ENCODE peak calls at places on chromosomes 7 and 10, in eight cellular contexts. One of them, this sample, is unnamed. For H3K36me3, the result is how much of the 10 kb centered on the place peaks cover.

GRCh38 chr7:115613836-115614235 is 416.7 kb downstream of the TFEC start:
- DNase-seq in SK-N-SH: no peak
- DNase-seq in esophagus squamous epithelium: no peak
- DNase-seq in kidney epithelial cell: no peak
- DNase-seq in adrenal gland: no peak
- DNase-seq in gastrocnemius medialis: no peak
- DNase-seq in left lung: no peak
- DNase-seq in cardiac muscle cell: no peak
- DNase-seq in this sample: no peak

GRCh38 chr7:71283802-71284201 is 151.9 kb downstream of the GALNT17 start:
- DNase-seq in adrenal gland: no peak
- DNase-seq in gastrocnemius medialis: no peak
- DNase-seq in kidney epithelial cell: no peak
- DNase-seq in SK-N-SH: no peak
- DNase-seq in esophagus squamous epithelium: no peak
- DNase-seq in left lung: no peak
- DNase-seq in cardiac muscle cell: no peak
- DNase-seq in this sample: no peak

GRCh38 chr7:150988230-150989226 is 2.3 kb upstream of the NOS3 start:
- DNase-seq in SK-N-SH: peak
- DNase-seq in left lung: no peak
- DNase-seq in esophagus squamous epithelium: no peak
- DNase-seq in gastrocnemius medialis: no peak
- DNase-seq in adrenal gland: peak
- DNase-seq in cardiac muscle cell: peak
- DNase-seq in kidney epithelial cell: no peak
- DNase-seq in this sample: peak

GRCh38 chr7:158356454-158356853 is 231.2 kb downstream of the PTPRN2 start:
- DNase-seq in gastrocnemius medialis: no peak
- DNase-seq in adrenal gland: peak
- DNase-seq in left lung: peak
- DNase-seq in kidney epithelial cell: no peak
- DNase-seq in SK-N-SH: no peak
- DNase-seq in cardiac muscle cell: no peak
- DNase-seq in esophagus squamous epithelium: no peak
- DNase-seq in this sample: no peak

GRCh38 chr10:73746721-73747120 is 2.5 kb downstream of the SEC24C start:
- DNase-seq in gastrocnemius medialis: no peak
- DNase-seq in SK-N-SH: no peak
- DNase-seq in esophagus squamous epithelium: no peak
- DNase-seq in cardiac muscle cell: no peak
- DNase-seq in kidney epithelial cell: no peak
- DNase-seq in left lung: no peak
- DNase-seq in adrenal gland: no peak
- DNase-seq in this sample: no peak

GRCh38 chr10:128854965-128855364 is 612.1 kb upstream of the MGMT start:
- DNase-seq in kidney epithelial cell: peak
- DNase-seq in gastrocnemius medialis: peak
- DNase-seq in cardiac muscle cell: peak
- DNase-seq in esophagus squamous epithelium: peak
- DNase-seq in left lung: peak
- DNase-seq in adrenal gland: peak
- DNase-seq in SK-N-SH: no peak
- DNase-seq in this sample: peak

GRCh38 chr7:108091461-108091831 is 38.7 kb downstream of the LAMB4 start:
- DNase-seq in adrenal gland: no peak
- DNase-seq in cardiac muscle cell: no peak
- DNase-seq in gastrocnemius medialis: no peak
- DNase-seq in SK-N-SH: no peak
- DNase-seq in kidney epithelial cell: no peak
- DNase-seq in left lung: no peak
- DNase-seq in esophagus squamous epithelium: no peak
- DNase-seq in this sample: no peak

GRCh38 chr10:5492322-5492855 is 7.0 kb downstream of the CALML5 start:
- DNase-seq in gastrocnemius medialis: no peak
- DNase-seq in left lung: no peak
- DNase-seq in adrenal gland: no peak
- DNase-seq in kidney epithelial cell: no peak
- DNase-seq in cardiac muscle cell: no peak
- DNase-seq in esophagus squamous epithelium: no peak
- DNase-seq in SK-N-SH: no peak
- DNase-seq in this sample: no peak

GRCh38 chr10:72790216-72790990 is 98.5 kb downstream of the MCU start:
- DNase-seq in kidney epithelial cell: no peak
- DNase-seq in cardiac muscle cell: no peak
- DNase-seq in SK-N-SH: no peak
- DNase-seq in esophagus squamous epithelium: no peak
- DNase-seq in left lung: no peak
- DNase-seq in adrenal gland: no peak
- DNase-seq in gastrocnemius medialis: no peak
- DNase-seq in this sample: no peak

GRCh38 chr7:36303202-36304098 is 86.2 kb upstream of the ANLN start:
- DNase-seq in cardiac muscle cell: peak
- DNase-seq in esophagus squamous epithelium: no peak
- DNase-seq in kidney epithelial cell: no peak
- DNase-seq in adrenal gland: peak
- DNase-seq in SK-N-SH: peak
- DNase-seq in gastrocnemius medialis: peak
- DNase-seq in left lung: peak
- DNase-seq in this sample: peak

GRCh38 chr7:20409961-20410360 is 79.3 kb downstream of the ITGB8 start:
- DNase-seq in esophagus squamous epithelium: no peak
- DNase-seq in gastrocnemius medialis: no peak
- DNase-seq in cardiac muscle cell: no peak
- DNase-seq in adrenal gland: no peak
- DNase-seq in SK-N-SH: no peak
- DNase-seq in left lung: no peak
- DNase-seq in kidney epithelial cell: no peak
- DNase-seq in this sample: no peak

GRCh38 chr10:111745982-111746381 is 437.6 kb downstream of the GPAM start:
- DNase-seq in kidney epithelial cell: no peak
- DNase-seq in cardiac muscle cell: no peak
- DNase-seq in adrenal gland: no peak
- DNase-seq in gastrocnemius medialis: no peak
- DNase-seq in left lung: no peak
- DNase-seq in esophagus squamous epithelium: no peak
- DNase-seq in SK-N-SH: no peak
- DNase-seq in this sample: no peak

GRCh38 chr10:86960003-86960862 is 1.8 kb downstream of the SNCG start:
- DNase-seq in esophagus squamous epithelium: no peak
- DNase-seq in adrenal gland: peak
- DNase-seq in SK-N-SH: peak
- DNase-seq in left lung: no peak
- DNase-seq in gastrocnemius medialis: peak
- DNase-seq in kidney epithelial cell: no peak
- DNase-seq in cardiac muscle cell: peak
- DNase-seq in this sample: peak

GRCh38 chr7:78279035-78279434 is 480.5 kb downstream of the PHTF2 start:
- DNase-seq in esophagus squamous epithelium: no peak
- DNase-seq in adrenal gland: no peak
- DNase-seq in gastrocnemius medialis: no peak
- DNase-seq in left lung: no peak
- DNase-seq in kidney epithelial cell: peak
- DNase-seq in cardiac muscle cell: no peak
- DNase-seq in SK-N-SH: no peak
- DNase-seq in this sample: no peak

GRCh38 chr7:70071786-70072185 is 473.5 kb downstream of the AUTS2 start:
- DNase-seq in kidney epithelial cell: no peak
- DNase-seq in adrenal gland: no peak
- DNase-seq in cardiac muscle cell: no peak
- DNase-seq in SK-N-SH: no peak
- DNase-seq in esophagus squamous epithelium: no peak
- DNase-seq in left lung: no peak
- DNase-seq in gastrocnemius medialis: no peak
- DNase-seq in this sample: no peak

GRCh38 chr10:103892181-103892580 is 25.8 kb downstream of the STN1 start:
- DNase-seq in cardiac muscle cell: no peak
- DNase-seq in esophagus squamous epithelium: no peak
- DNase-seq in kidney epithelial cell: no peak
- DNase-seq in SK-N-SH: no peak
- DNase-seq in left lung: no peak
- DNase-seq in gastrocnemius medialis: no peak
- DNase-seq in adrenal gland: no peak
- DNase-seq in this sample: no peak

GRCh38 chr10:17744395-17744841 is 7.6 kb upstream of the TMEM236 start:
- DNase-seq in left lung: no peak
- DNase-seq in adrenal gland: no peak
- DNase-seq in gastrocnemius medialis: no peak
- DNase-seq in esophagus squamous epithelium: no peak
- DNase-seq in kidney epithelial cell: no peak
- DNase-seq in cardiac muscle cell: no peak
- DNase-seq in SK-N-SH: no peak
- DNase-seq in this sample: no peak

GRCh38 chr10:122338609-122339441 is 35.7 kb upstream of the PLEKHA1 start:
- DNase-seq in esophagus squamous epithelium: no peak
- DNase-seq in SK-N-SH: no peak
- DNase-seq in left lung: no peak
- DNase-seq in cardiac muscle cell: no peak
- DNase-seq in gastrocnemius medialis: no peak
- DNase-seq in adrenal gland: no peak
- DNase-seq in kidney epithelial cell: no peak
- DNase-seq in this sample: peak

GRCh38 chr7:45593877-45594276 is 19.7 kb downstream of the ADCY1 start:
- DNase-seq in SK-N-SH: no peak
- DNase-seq in cardiac muscle cell: no peak
- DNase-seq in kidney epithelial cell: no peak
- DNase-seq in esophagus squamous epithelium: no peak
- DNase-seq in gastrocnemius medialis: no peak
- DNase-seq in left lung: no peak
- DNase-seq in adrenal gland: peak
- DNase-seq in this sample: no peak

GRCh38 chr10:48981310-48981907 is 41.8 kb upstream of the LRRC18 start:
- DNase-seq in cardiac muscle cell: peak
- DNase-seq in esophagus squamous epithelium: no peak
- DNase-seq in kidney epithelial cell: no peak
- DNase-seq in adrenal gland: peak
- DNase-seq in left lung: peak
- DNase-seq in gastrocnemius medialis: peak
- DNase-seq in SK-N-SH: peak
- DNase-seq in this sample: no peak

GRCh38 chr10:106711313-106711906 is 453.1 kb downstream of the SORCS1 start:
- DNase-seq in SK-N-SH: peak
- DNase-seq in gastrocnemius medialis: peak
- DNase-seq in kidney epithelial cell: no peak
- DNase-seq in esophagus squamous epithelium: no peak
- DNase-seq in adrenal gland: peak
- DNase-seq in left lung: no peak
- DNase-seq in cardiac muscle cell: peak
- DNase-seq in this sample: no peak

GRCh38 chr10:99369551-99369950 is 40.4 kb downstream of the CNNM1 start:
- DNase-seq in left lung: no peak
- DNase-seq in kidney epithelial cell: no peak
- DNase-seq in SK-N-SH: no peak
- DNase-seq in gastrocnemius medialis: no peak
- DNase-seq in cardiac muscle cell: no peak
- DNase-seq in esophagus squamous epithelium: no peak
- DNase-seq in adrenal gland: no peak
- DNase-seq in this sample: no peak

GRCh38 chr10:132575320-132576201 is 38.0 kb downstream of the INPP5A start:
- DNase-seq in cardiac muscle cell: no peak
- DNase-seq in SK-N-SH: no peak
- DNase-seq in kidney epithelial cell: peak
- DNase-seq in adrenal gland: no peak
- DNase-seq in left lung: peak
- DNase-seq in esophagus squamous epithelium: no peak
- DNase-seq in gastrocnemius medialis: no peak
- DNase-seq in this sample: peak

GRCh38 chr7:148830897-148831692 is 53.0 kb downstream of the EZH2 start:
- DNase-seq in gastrocnemius medialis: no peak
- DNase-seq in cardiac muscle cell: no peak
- DNase-seq in esophagus squamous epithelium: no peak
- DNase-seq in left lung: no peak
- DNase-seq in adrenal gland: no peak
- DNase-seq in SK-N-SH: no peak
- DNase-seq in kidney epithelial cell: no peak
- DNase-seq in this sample: no peak

GRCh38 chr7:148831782-148832181 is 52.3 kb downstream of the EZH2 start:
- DNase-seq in kidney epithelial cell: no peak
- DNase-seq in esophagus squamous epithelium: no peak
- DNase-seq in cardiac muscle cell: no peak
- DNase-seq in adrenal gland: no peak
- DNase-seq in left lung: no peak
- DNase-seq in SK-N-SH: no peak
- DNase-seq in gastrocnemius medialis: no peak
- DNase-seq in this sample: no peak

GRCh38 chr7:148824864-148825263 is 59.2 kb downstream of the EZH2 start:
- DNase-seq in gastrocnemius medialis: no peak
- DNase-seq in cardiac muscle cell: no peak
- DNase-seq in kidney epithelial cell: no peak
- DNase-seq in adrenal gland: no peak
- DNase-seq in left lung: no peak
- DNase-seq in SK-N-SH: no peak
- DNase-seq in esophagus squamous epithelium: no peak
- DNase-seq in this sample: no peak

GRCh38 chr7:148825338-148825737 is 58.8 kb downstream of the EZH2 start:
- DNase-seq in kidney epithelial cell: no peak
- DNase-seq in adrenal gland: no peak
- DNase-seq in esophagus squamous epithelium: no peak
- DNase-seq in cardiac muscle cell: no peak
- DNase-seq in SK-N-SH: no peak
- DNase-seq in gastrocnemius medialis: no peak
- DNase-seq in left lung: no peak
- DNase-seq in this sample: no peak

GRCh38 chr7:148828965-148829364 is 55.1 kb downstream of the EZH2 start:
- DNase-seq in cardiac muscle cell: no peak
- DNase-seq in adrenal gland: no peak
- DNase-seq in esophagus squamous epithelium: no peak
- DNase-seq in SK-N-SH: no peak
- DNase-seq in kidney epithelial cell: no peak
- DNase-seq in gastrocnemius medialis: no peak
- DNase-seq in left lung: no peak
- DNase-seq in this sample: no peak
- H3K36me3 ChIP-seq in cardiac muscle cell: under half
- H3K36me3 ChIP-seq in adrenal gland: under half
- H3K36me3 ChIP-seq in esophagus squamous epithelium: under half
- H3K36me3 ChIP-seq in SK-N-SH: half or more
- H3K36me3 ChIP-seq in kidney epithelial cell: under half
- H3K36me3 ChIP-seq in gastrocnemius medialis: under half
- H3K36me3 ChIP-seq in left lung: under half
- H3K36me3 ChIP-seq in this sample: under half

GRCh38 chr10:60733189-60733815 is 45.0 kb upstream of the CDK1 start:
- DNase-seq in gastrocnemius medialis: no peak
- DNase-seq in esophagus squamous epithelium: no peak
- DNase-seq in cardiac muscle cell: peak
- DNase-seq in left lung: peak
- DNase-seq in SK-N-SH: peak
- DNase-seq in kidney epithelial cell: no peak
- DNase-seq in adrenal gland: no peak
- DNase-seq in this sample: peak
- TF ChIP-seq CTCF in gastrocnemius medialis: no peak
- TF ChIP-seq CTCF in esophagus squamous epithelium: peak
- TF ChIP-seq CTCF in cardiac muscle cell: no peak
- TF ChIP-seq CTCF in left lung: peak
- TF ChIP-seq CTCF in SK-N-SH: peak
- TF ChIP-seq CTCF in kidney epithelial cell: peak
- TF ChIP-seq CTCF in adrenal gland: peak
- TF ChIP-seq CTCF in this sample: peak

GRCh38 chr7:149624006-149624405 is 126.4 kb upstream of the ZNF746 start:
- DNase-seq in kidney epithelial cell: no peak
- DNase-seq in adrenal gland: peak
- DNase-seq in gastrocnemius medialis: no peak
- DNase-seq in SK-N-SH: peak
- DNase-seq in cardiac muscle cell: peak
- DNase-seq in esophagus squamous epithelium: no peak
- DNase-seq in left lung: peak
- DNase-seq in this sample: peak
- H3K4me3 ChIP-seq in kidney epithelial cell: peak
- H3K4me3 ChIP-seq in adrenal gland: peak
- H3K4me3 ChIP-seq in gastrocnemius medialis: peak
- H3K4me3 ChIP-seq in SK-N-SH: peak
- H3K4me3 ChIP-seq in cardiac muscle cell: peak
- H3K4me3 ChIP-seq in esophagus squamous epithelium: peak
- H3K4me3 ChIP-seq in left lung: peak
- H3K4me3 ChIP-seq in this sample: peak

GRCh38 chr7:139630643-139631519 is 107.4 kb downstream of the CLEC2L start:
- DNase-seq in esophagus squamous epithelium: no peak
- DNase-seq in cardiac muscle cell: no peak
- DNase-seq in adrenal gland: peak
- DNase-seq in SK-N-SH: no peak
- DNase-seq in left lung: no peak
- DNase-seq in gastrocnemius medialis: no peak
- DNase-seq in kidney epithelial cell: no peak
- DNase-seq in this sample: no peak
- H3K36me3 ChIP-seq in esophagus squamous epithelium: under half
- H3K36me3 ChIP-seq in cardiac muscle cell: under half
- H3K36me3 ChIP-seq in adrenal gland: under half
- H3K36me3 ChIP-seq in SK-N-SH: half or more
- H3K36me3 ChIP-seq in left lung: half or more
- H3K36me3 ChIP-seq in gastrocnemius medialis: half or more
- H3K36me3 ChIP-seq in kidney epithelial cell: under half
- H3K36me3 ChIP-seq in this sample: under half